ENCODE peak calls at places on chromosomes 3 and 15, in seven cellular contexts. W is nephron progenitor cell; P is endothelial cell; S is upper lobe of right lung; R is activated CD8-positive, alpha-beta T cell treated with anti-CD3 and anti-CD28 coated beads for 36 hours; O is heart left ventricle; Q is endodermal cell. H is an unnamed sample.

GRCh38 chr3:94234177-94234788 is 171.4 kb downstream of the NSUN3 start:
- DNase-seq in W (peak; percentile 22), P (peak; percentile 30), S (no peak), R (peak; percentile 15), O (no peak), Q (peak; percentile 55), H (peak; percentile 20)

GRCh38 chr3:141960731-141961130 is 84.3 kb downstream of the ATP1B3 start:
- DNase-seq in W (no peak), P (no peak), S (no peak), R (no peak), O (no peak), Q (no peak), H (no peak)

GRCh38 chr3:150265305-150265704 is 142.8 kb upstream of the TSC22D2 start:
- DNase-seq in W (no peak), P (no peak), S (no peak), R (no peak), O (no peak), Q (no peak), H (no peak)

GRCh38 chr3:187997490-187997889 is 156.5 kb upstream of the LPP start:
- DNase-seq in W (no peak), P (no peak), S (no peak), R (no peak), O (no peak), Q (no peak), H (no peak)

GRCh38 chr3:69770219-69770618 is 31.0 kb downstream of the MITF start:
- DNase-seq in W (no peak), P (no peak), S (no peak), R (no peak), O (no peak), Q (no peak), H (no peak)

GRCh38 chr3:124967964-124968363 is 33.4 kb upstream of the MUC13 start:
- DNase-seq in W (no peak), P (no peak), S (no peak), R (no peak), O (no peak), Q (no peak), H (no peak)

GRCh38 chr3:9067352-9067975 is 104.2 kb upstream of the RAD18 start:
- DNase-seq in W (peak; percentile 45), P (peak; percentile 54), S (no peak), R (peak; percentile 61), O (peak; percentile 43), Q (peak; percentile 85), H (peak; percentile 43)

GRCh38 chr15:44298878-44299277 is 10.4 kb downstream of the GOLM2 start:
- DNase-seq in W (no peak), P (no peak), S (no peak), R (no peak), O (no peak), Q (peak; percentile 75), H (no peak)

GRCh38 chr15:89513284-89513683 is 16.9 kb upstream of the RHCG start:
- DNase-seq in W (no peak), P (no peak), S (no peak), R (no peak), O (no peak), Q (no peak), H (no peak)

GRCh38 chr3:32951410-32951811 is at the start of gene CCR4:
- DNase-seq in W (no peak), P (no peak), S (no peak), R (peak; percentile 73), O (no peak), Q (no peak), H (no peak)

GRCh38 chr15:60854858-60855568 is 374.1 kb downstream of the RORA start:
- DNase-seq in W (no peak), P (no peak), S (no peak), R (peak; percentile 42), O (no peak), Q (no peak), H (no peak)

GRCh38 chr3:189967254-189967865 is 153.3 kb downstream of the P3H2 start:
- DNase-seq in W (peak; percentile 30), P (peak; percentile 57), S (no peak), R (peak; percentile 14), O (no peak), Q (no peak), H (peak; percentile 42)

GRCh38 chr3:129558772-129559564 is 16.0 kb downstream of the H1-8 start:
- DNase-seq in W (no peak), P (no peak), S (no peak), R (no peak), O (no peak), Q (no peak), H (no peak)

GRCh38 chr15:72112111-72112510 is 5.8 kb downstream of the MYO9A start:
- DNase-seq in W (no peak), P (no peak), S (no peak), R (no peak), O (no peak), Q (no peak), H (no peak)

GRCh38 chr3:184716652-184717607 is 5.1 kb upstream of the MAGEF1 start:
- DNase-seq in W (peak; percentile 71), P (no peak), S (no peak), R (no peak), O (no peak), Q (peak; percentile 80), H (peak; percentile 45)

GRCh38 chr15:31031471-31032064 is 40.1 kb upstream of the MTMR10 start:
- DNase-seq in W (no peak), P (no peak), S (no peak), R (no peak), O (no peak), Q (no peak), H (no peak)

GRCh38 chr3:108178676-108179075 is 43.5 kb downstream of the IFT57 start:
- DNase-seq in W (no peak), P (no peak), S (no peak), R (no peak), O (no peak), Q (no peak), H (no peak)

GRCh38 chr15:75680007-75680789 is 32.5 kb downstream of the CSPG4 start:
- DNase-seq in W (no peak), P (no peak), S (no peak), R (no peak), O (no peak), Q (no peak), H (no peak)

DNA sequence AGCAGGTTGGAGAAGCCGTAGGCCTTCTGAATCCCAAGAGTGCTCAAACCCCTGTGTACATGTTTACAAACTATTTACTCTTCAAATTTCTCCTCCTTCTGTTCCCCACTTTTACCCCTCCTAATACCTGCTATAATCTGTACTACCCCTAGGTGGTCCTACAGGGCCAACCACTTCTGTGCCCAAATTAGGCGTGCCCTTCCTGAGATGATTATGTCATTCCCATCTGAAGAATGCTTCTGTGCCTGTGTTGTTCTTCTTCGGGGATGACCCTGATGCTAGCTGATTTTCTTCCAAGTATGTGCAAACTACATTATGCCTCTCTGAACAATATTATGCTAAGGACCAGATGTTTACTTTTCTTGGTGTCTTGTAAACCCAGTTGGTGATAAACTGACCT is 20.5 kb downstream of the RBP2 start:
- DNase-seq in W (no peak), P (no peak), S (no peak), R (no peak), O (no peak), Q (no peak), H (no peak)
- TF ChIP-seq CTCF in W (peak; percentile 11), P (peak; percentile 49), S (no peak), R (no peak), O (no peak), Q (peak; percentile 62), H (peak; percentile 43)

GRCh38 chr3:120143676-120144075 is 49.4 kb upstream of the GSK3B start:
- DNase-seq in W (no peak), P (no peak), S (no peak), R (no peak), O (no peak), Q (no peak), H (no peak)
- TF ChIP-seq CTCF in W (no peak), P (no peak), S (no peak), R (no peak), O (no peak), Q (no peak), H (no peak)

GRCh38 chr15:57922780-57923179 is 142.7 kb downstream of the ALDH1A2 start:
- DNase-seq in W (no peak), P (peak; percentile 10), S (peak; percentile 89), R (no peak), O (peak; percentile 77), Q (no peak), H (no peak)
- TF ChIP-seq CTCF in W (no peak), P (no peak), S (peak; percentile 23), R (no peak), O (peak; percentile 25), Q (no peak), H (no peak)

GRCh38 chr3:73510298-73510697 is 114.4 kb downstream of the PDZRN3 start:
- DNase-seq in W (no peak), P (no peak), S (no peak), R (no peak), O (no peak), Q (no peak), H (no peak)

GRCh38 chr3:73510784-73511183 is 114.0 kb downstream of the PDZRN3 start:
- DNase-seq in W (no peak), P (no peak), S (no peak), R (no peak), O (no peak), Q (no peak), H (no peak)

GRCh38 chr3:73509066-73509465 is 115.7 kb downstream of the PDZRN3 start:
- DNase-seq in W (no peak), P (no peak), S (no peak), R (no peak), O (no peak), Q (no peak), H (no peak)

GRCh38 chr3:73509812-73510211 is 114.9 kb downstream of the PDZRN3 start:
- DNase-seq in W (no peak), P (no peak), S (no peak), R (no peak), O (no peak), Q (no peak), H (no peak)

DNA sequence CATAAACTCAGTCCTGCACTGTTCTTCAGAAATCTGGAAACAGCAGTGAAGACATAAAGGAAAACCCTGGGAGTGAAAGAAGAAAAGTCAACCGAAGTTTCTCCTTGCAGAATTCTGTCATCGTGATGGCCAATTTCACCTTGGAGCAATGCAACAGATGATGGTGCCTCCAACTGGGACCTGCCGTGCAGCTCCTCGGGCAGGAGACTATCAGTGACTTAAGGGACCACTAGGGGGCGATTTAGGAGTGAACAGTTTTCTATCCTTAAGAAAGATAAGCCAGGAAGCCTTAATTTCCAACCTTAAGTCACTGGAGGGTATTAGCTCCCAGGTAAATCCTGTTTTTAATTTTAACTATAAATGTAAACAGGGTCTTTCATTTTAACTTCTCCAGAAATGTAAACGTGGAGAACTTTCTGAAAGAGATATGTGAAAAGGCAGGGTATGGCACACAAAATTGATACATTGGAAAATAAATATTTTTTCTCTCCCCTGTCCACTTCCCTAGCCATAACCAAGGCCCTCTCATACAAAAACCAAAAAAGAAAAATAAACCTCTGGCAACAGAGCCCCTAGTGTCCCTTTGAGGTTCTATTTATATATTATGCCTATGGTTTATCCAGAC is 116.3 kb downstream of the PDZRN3 start:
- DNase-seq in W (peak; percentile 55), P (peak; percentile 62), S (no peak), R (peak; percentile 46), O (peak; percentile 43), Q (peak; percentile 79), H (peak; percentile 46)
- TF ChIP-seq CTCF in W (peak; percentile 84), P (peak; percentile 79), S (peak; percentile 73), R (peak; percentile 74), O (peak; percentile 69), Q (peak; percentile 92), H (peak; percentile 83)

DNA sequence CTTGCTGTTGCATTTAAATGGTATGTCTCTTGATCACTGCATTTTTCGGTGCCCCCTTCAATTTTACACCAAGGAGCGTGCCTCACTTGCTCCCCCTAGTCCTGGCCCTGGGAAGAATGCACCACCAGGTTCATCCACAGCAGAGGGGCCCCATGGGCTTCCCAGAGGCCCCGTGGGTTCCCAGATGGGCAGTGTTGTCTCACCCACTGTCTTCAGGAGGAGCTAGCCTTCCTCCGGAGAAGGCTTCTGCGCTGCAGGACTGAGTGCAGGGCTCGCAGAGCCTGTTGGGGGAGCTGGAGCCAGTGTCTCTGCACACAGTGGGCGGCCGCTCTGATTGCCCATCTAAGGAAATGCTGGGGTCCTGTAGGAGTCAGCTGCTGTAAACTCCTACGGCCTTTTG is 45.9 kb downstream of the POLR2M start:
- DNase-seq in W (peak; percentile 26), P (no peak), S (no peak), R (no peak), O (peak; percentile 55), Q (peak; percentile 76), H (no peak)
- TF ChIP-seq CTCF in W (peak; percentile 42), P (no peak), S (peak; percentile 39), R (no peak), O (peak; percentile 45), Q (peak; percentile 64), H (no peak)

H was measured in neural crest cell.